ENCODE peak calls at places on chromosomes 5 and 9, in five cellular contexts. S is body of pancreas, V is fibroblast of pulmonary artery, C is WTC11, Q is mammary epithelial cell. G is an unnamed sample.

GRCh38 chr5:138668981-138669380 is 84.2 kb upstream of the CTNNA1 start:
- DNase-seq in S (no peak), V (no peak), C (no peak), Q (no peak), G (no peak)

GRCh38 chr9:36731576-36731975 is 158.9 kb downstream of the MELK start:
- DNase-seq in S (no peak), V (peak), C (no peak), Q (no peak), G (no peak)

GRCh38 chr9:70250221-70250620 is 8.6 kb upstream of the SMC5 start:
- DNase-seq in S (no peak), V (no peak), C (no peak), Q (no peak), G (no peak)

GRCh38 chr9:14095272-14095671 is 218.7 kb downstream of the NFIB start:
- DNase-seq in S (no peak), V (no peak), C (no peak), Q (no peak), G (no peak)

GRCh38 chr5:93909356-93909755 is 168.0 kb upstream of the POU5F2 start:
- DNase-seq in S (no peak), V (peak), C (no peak), Q (no peak), G (no peak)

GRCh38 chr5:127001621-127002296 is 28.6 kb downstream of the MARCHF3 start:
- DNase-seq in S (no peak), V (peak), C (no peak), Q (no peak), G (no peak)

GRCh38 chr5:113359419-113359818 is 75.4 kb downstream of the TSSK1B start:
- DNase-seq in S (no peak), V (no peak), C (no peak), Q (no peak), G (no peak)

GRCh38 chr9:79577969-79578723 is 6.4 kb downstream of the TLE4 start:
- DNase-seq in S (no peak), V (no peak), C (no peak), Q (no peak), G (no peak)

GRCh38 chr9:129781991-129782390 is 21.0 kb upstream of the TOR1B start:
- DNase-seq in S (no peak), V (no peak), C (no peak), Q (no peak), G (no peak)

GRCh38 chr5:142841511-142842255 is 71.5 kb downstream of the ARHGAP26 start:
- DNase-seq in S (no peak), V (peak), C (peak), Q (no peak), G (no peak)

GRCh38 chr5:132407970-132408369 is 38.5 kb downstream of the SLC22A5 start:
- DNase-seq in S (no peak), V (no peak), C (no peak), Q (no peak), G (no peak)

GRCh38 chr9:88642333-88642732 is 107.4 kb downstream of the NXNL2 start:
- DNase-seq in S (no peak), V (no peak), C (no peak), Q (no peak), G (no peak)

GRCh38 chr5:135262364-135262763 is 136.7 kb downstream of the MACROH2A1 start:
- DNase-seq in S (no peak), V (no peak), C (no peak), Q (no peak), G (no peak)

DNA sequence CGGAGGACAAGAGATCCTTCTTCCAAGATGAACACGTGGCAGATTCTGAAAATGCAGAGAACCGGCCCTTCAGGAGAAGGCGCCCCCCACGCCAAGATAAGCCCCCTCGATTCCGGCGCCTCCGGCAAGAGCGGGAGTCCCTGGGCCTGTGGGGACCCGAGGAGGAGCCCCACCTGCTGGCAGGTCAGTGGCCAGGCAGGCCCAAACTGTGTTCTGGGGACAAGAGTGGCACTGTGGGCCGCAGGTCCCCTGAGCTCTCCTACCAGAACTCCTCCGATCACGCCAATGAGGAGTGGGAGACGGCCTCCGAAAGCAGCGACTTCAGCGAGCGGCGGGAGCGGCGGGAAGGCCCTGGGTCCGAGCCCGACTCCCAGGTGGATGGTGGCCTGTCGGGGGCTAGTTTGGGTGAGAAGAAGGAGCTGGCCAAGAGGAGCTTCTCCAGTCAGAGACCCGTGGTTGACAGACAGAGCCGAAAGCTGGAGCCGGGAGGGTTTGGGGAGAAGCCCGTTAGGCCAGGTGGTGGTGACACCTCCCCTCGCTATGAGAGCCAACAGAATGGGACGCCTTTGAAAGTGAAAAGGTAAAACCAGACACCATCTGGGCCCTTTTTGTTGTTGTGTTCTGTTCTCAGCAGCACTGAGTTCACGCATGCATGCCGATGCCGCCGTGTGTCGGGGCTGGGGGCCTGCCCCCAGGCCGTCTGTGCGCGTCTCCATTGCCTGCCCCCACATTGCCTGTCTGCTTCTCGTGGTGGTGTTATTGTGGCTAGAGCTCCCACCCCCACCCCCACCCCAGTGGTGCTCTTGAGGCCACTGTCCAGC is 26.6 kb upstream of the POMT1 start:
- DNase-seq in S (no peak), V (no peak), C (peak), Q (no peak), G (no peak)
- TF ChIP-seq CTCF in S (no peak), V (peak), C (no peak), Q (peak), G (no peak)

GRCh38 chr9:38486837-38487236 is 62.6 kb upstream of the IGFBPL1 start:
- DNase-seq in S (no peak), V (no peak), C (peak), Q (no peak), G (no peak)
- TF ChIP-seq CTCF in S (no peak), V (no peak), C (no peak), Q (no peak), G (no peak)

DNA sequence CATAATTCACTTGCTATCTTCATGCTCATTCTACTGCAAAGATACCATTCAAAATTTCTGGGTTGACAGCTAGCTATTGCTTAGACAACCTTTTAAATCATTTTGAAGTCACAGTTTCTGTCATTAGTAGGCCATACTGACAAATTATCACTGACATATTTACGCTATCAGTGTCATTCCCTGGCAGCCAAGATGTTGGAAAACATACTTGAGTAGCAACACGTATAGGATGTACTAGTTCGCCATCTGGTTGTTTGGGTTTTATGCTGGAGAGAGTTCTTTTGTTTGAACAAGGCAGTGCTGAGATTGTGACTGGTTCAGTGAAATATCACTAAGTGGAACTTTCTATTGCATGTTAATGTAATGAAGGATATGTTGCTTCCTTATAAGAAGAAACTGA is 621.9 kb downstream of the DTWD2 start:
- DNase-seq in S (no peak), V (no peak), C (no peak), Q (no peak), G (no peak)
- TF ChIP-seq CTCF in S (no peak), V (no peak), C (no peak), Q (no peak), G (no peak)

DNA sequence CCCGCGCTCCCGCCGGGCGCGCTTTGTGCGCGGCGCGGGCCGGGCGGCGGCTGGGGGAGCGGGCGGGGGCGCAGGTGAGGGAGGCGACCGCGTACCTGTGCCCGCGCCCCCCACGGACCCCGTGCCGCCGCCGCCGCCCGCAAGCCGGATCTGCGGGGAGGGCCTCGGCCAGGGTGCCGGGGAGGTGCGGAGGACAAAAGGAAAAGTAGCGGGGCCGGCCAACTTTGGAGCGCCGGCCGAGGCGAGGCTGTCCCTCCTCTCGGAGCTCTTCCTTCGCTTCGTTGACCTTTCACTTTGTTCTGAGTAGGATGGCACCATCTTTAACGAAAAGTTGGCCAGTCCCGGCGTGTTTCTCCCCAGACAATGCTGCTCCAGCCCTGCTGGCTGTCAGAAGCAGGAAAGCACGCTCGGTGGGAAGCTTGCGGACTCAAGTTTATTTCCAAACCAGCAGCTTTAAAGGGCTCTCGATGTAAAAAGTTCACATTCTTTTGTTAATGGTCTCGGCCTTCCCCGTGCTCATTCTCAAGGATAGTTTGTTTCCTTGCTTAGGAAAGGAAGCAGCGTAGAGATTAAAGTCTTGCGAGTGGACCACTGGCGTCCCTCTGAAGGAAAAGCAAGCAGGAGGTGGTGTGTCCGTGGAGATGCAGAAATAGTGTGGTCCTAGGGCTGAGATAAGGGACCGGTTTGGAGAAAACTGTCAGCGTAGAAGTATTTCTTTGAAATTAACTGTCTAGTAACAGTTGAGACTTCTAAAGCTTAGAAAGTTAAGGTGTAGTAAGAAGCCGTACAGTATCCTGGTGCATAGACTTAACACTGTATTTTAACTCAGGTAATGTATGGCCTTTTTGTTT is 660 bp downstream of the EHMT1 start:
- DNase-seq in S (no peak), V (peak), C (peak), Q (peak), G (no peak)
- TF ChIP-seq CTCF in S (no peak), V (no peak), C (no peak), Q (no peak), G (no peak)

G was measured in omental fat pad.